ENCODE peak calls at places on chromosomes 4 and X, in five cellular contexts. One of them, this sample, is unnamed.

GRCh38 chrX:148498067-148498466 is 2.4 kb upstream of the AFF2 start:
- DNase-seq in Calu3: no peak
- DNase-seq in neural progenitor cell: no peak
- DNase-seq in cardiac fibroblast: no peak
- DNase-seq in endothelial cell: no peak
- DNase-seq in this sample: no peak

GRCh38 chrX:101617211-101618191 is at the start of gene ARMCX6:
- DNase-seq in endothelial cell: peak
- DNase-seq in Calu3: peak
- DNase-seq in neural progenitor cell: peak
- DNase-seq in cardiac fibroblast: peak
- DNase-seq in this sample: peak

GRCh38 chrX:143017272-143017671 is 8.5 kb upstream of the SPANXN4 start:
- DNase-seq in cardiac fibroblast: peak
- DNase-seq in Calu3: no peak
- DNase-seq in neural progenitor cell: no peak
- DNase-seq in endothelial cell: no peak
- DNase-seq in this sample: no peak

GRCh38 chr4:1356181-1356998 is 9.4 kb downstream of the UVSSA start:
- DNase-seq in endothelial cell: peak
- DNase-seq in neural progenitor cell: peak
- DNase-seq in Calu3: peak
- DNase-seq in cardiac fibroblast: peak
- DNase-seq in this sample: peak

GRCh38 chr4:150067859-150068258 is 10.4 kb upstream of the DCLK2 start:
- DNase-seq in endothelial cell: no peak
- DNase-seq in cardiac fibroblast: no peak
- DNase-seq in Calu3: no peak
- DNase-seq in neural progenitor cell: no peak
- DNase-seq in this sample: no peak

GRCh38 chrX:123736333-123736921 is 3.6 kb upstream of the THOC2 start:
- DNase-seq in cardiac fibroblast: no peak
- DNase-seq in neural progenitor cell: no peak
- DNase-seq in Calu3: no peak
- DNase-seq in endothelial cell: no peak
- DNase-seq in this sample: no peak

GRCh38 chr4:134024251-134024650 is 177.3 kb downstream of the PABPC4L start:
- DNase-seq in Calu3: peak
- DNase-seq in endothelial cell: peak
- DNase-seq in neural progenitor cell: peak
- DNase-seq in cardiac fibroblast: peak
- DNase-seq in this sample: no peak

GRCh38 chr4:3775011-3775410 is 8.8 kb downstream of the ADRA2C start:
- DNase-seq in endothelial cell: no peak
- DNase-seq in neural progenitor cell: no peak
- DNase-seq in Calu3: no peak
- DNase-seq in cardiac fibroblast: no peak
- DNase-seq in this sample: no peak

GRCh38 chrX:16436348-16437188 is 213.4 kb upstream of the S100G start:
- DNase-seq in endothelial cell: peak
- DNase-seq in neural progenitor cell: peak
- DNase-seq in Calu3: peak
- DNase-seq in cardiac fibroblast: peak
- DNase-seq in this sample: peak

GRCh38 chr4:36351082-36351666 is 69.8 kb downstream of the DTHD1 start:
- DNase-seq in Calu3: peak
- DNase-seq in neural progenitor cell: peak
- DNase-seq in endothelial cell: peak
- DNase-seq in cardiac fibroblast: peak
- DNase-seq in this sample: peak

GRCh38 chrX:8668797-8669196 is 63.1 kb downstream of the ANOS1 start:
- DNase-seq in Calu3: peak
- DNase-seq in neural progenitor cell: peak
- DNase-seq in cardiac fibroblast: no peak
- DNase-seq in endothelial cell: peak
- DNase-seq in this sample: no peak

GRCh38 chr4:8840006-8840793 is 31.4 kb downstream of the HMX1 start:
- DNase-seq in neural progenitor cell: no peak
- DNase-seq in endothelial cell: no peak
- DNase-seq in cardiac fibroblast: no peak
- DNase-seq in Calu3: no peak
- DNase-seq in this sample: no peak

GRCh38 chr4:85744950-85745349 is 270.0 kb downstream of the ARHGAP24 start:
- DNase-seq in cardiac fibroblast: no peak
- DNase-seq in Calu3: no peak
- DNase-seq in endothelial cell: no peak
- DNase-seq in neural progenitor cell: no peak
- DNase-seq in this sample: no peak

GRCh38 chrX:34918856-34919255 is 23.7 kb upstream of the FAM47B start:
- DNase-seq in cardiac fibroblast: peak
- DNase-seq in endothelial cell: peak
- DNase-seq in neural progenitor cell: peak
- DNase-seq in Calu3: peak
- DNase-seq in this sample: no peak

GRCh38 chr4:123597586-123597985 is 201.0 kb downstream of the SPRY1 start:
- DNase-seq in neural progenitor cell: no peak
- DNase-seq in Calu3: no peak
- DNase-seq in endothelial cell: no peak
- DNase-seq in cardiac fibroblast: peak
- DNase-seq in this sample: no peak

GRCh38 chrX:19824603-19825002 is 62.8 kb downstream of the SH3KBP1 start:
- DNase-seq in cardiac fibroblast: peak
- DNase-seq in Calu3: no peak
- DNase-seq in endothelial cell: no peak
- DNase-seq in neural progenitor cell: no peak
- DNase-seq in this sample: no peak

GRCh38 chr4:41822326-41822725 is 73.8 kb upstream of the PHOX2B start:
- DNase-seq in cardiac fibroblast: no peak
- DNase-seq in Calu3: no peak
- DNase-seq in endothelial cell: no peak
- DNase-seq in neural progenitor cell: no peak
- DNase-seq in this sample: no peak

GRCh38 chrX:77448170-77448569 is 981 bp downstream of the FGF16 start:
- DNase-seq in Calu3: no peak
- DNase-seq in neural progenitor cell: peak
- DNase-seq in endothelial cell: peak
- DNase-seq in cardiac fibroblast: no peak
- DNase-seq in this sample: no peak

GRCh38 chr4:8191136-8191747 is 7.8 kb upstream of the SH3TC1 start:
- DNase-seq in endothelial cell: no peak
- DNase-seq in cardiac fibroblast: peak
- DNase-seq in Calu3: peak
- DNase-seq in neural progenitor cell: no peak
- DNase-seq in this sample: peak

GRCh38 chr4:98151145-98151929 is 8.1 kb upstream of the STPG2 start:
- DNase-seq in neural progenitor cell: no peak
- DNase-seq in Calu3: no peak
- DNase-seq in cardiac fibroblast: no peak
- DNase-seq in endothelial cell: no peak
- DNase-seq in this sample: no peak

GRCh38 chr4:98148856-98149255 is 5.6 kb upstream of the STPG2 start:
- DNase-seq in endothelial cell: no peak
- DNase-seq in neural progenitor cell: no peak
- DNase-seq in Calu3: no peak
- DNase-seq in cardiac fibroblast: no peak
- DNase-seq in this sample: no peak

DNA sequence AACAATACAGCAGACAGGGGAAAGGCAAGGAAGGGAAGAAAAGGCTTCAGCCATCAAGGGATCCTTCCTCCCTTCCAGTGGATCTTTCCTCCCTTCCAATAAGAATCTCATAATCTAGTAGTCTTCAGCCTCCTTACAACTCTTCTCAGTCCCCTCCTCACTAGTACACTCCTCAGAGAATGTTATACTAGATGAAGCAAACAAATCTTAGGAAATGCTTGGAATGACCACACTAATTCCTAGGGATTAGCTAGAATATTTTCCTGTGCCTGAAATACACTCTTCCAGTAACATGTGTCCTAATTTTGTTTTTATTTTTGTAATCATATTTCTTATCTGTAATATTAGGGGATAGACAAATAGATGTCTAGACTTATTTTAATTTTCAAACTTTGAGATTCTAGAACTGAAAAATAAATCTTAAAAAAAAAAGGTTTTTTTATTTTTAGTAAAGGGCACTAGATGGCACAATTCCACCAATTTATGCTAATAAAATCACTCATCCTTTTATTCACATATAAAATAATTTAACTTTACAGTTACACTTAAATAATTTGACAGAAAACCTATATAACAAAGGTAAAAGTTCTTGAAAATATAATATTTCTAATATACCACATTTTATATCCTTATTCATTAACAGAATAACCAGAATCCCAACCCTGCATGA is 7.0 kb upstream of the STPG2 start:
- DNase-seq in endothelial cell: no peak
- DNase-seq in neural progenitor cell: no peak
- DNase-seq in cardiac fibroblast: peak
- DNase-seq in Calu3: no peak
- DNase-seq in this sample: no peak
- TF ChIP-seq CTCF in endothelial cell: peak
- TF ChIP-seq CTCF in neural progenitor cell: peak
- TF ChIP-seq CTCF in cardiac fibroblast: no peak
- TF ChIP-seq CTCF in Calu3: peak
- TF ChIP-seq CTCF in this sample: no peak

DNA sequence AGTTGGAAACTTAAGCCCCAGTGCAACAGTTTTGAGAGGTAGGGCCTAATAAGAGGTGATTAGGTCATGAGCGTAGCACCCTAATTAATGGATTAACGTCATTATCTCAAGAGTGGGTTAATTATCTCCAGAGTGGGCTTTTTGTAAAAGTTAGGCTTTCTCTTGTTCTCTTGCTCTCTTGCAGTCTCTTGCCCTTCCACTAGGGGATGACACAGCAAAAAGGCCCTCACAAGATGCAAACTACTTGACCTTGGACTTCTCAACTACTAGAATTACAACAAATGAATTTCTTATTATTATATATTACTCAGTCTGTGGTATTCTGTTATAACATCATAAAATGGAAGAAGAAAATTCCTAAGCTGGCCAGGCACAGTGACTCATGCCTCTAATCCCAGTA is 22.1 kb upstream of the NDST3 start:
- DNase-seq in neural progenitor cell: no peak
- DNase-seq in Calu3: no peak
- DNase-seq in endothelial cell: no peak
- DNase-seq in cardiac fibroblast: no peak
- DNase-seq in this sample: no peak
- TF ChIP-seq CTCF in neural progenitor cell: peak
- TF ChIP-seq CTCF in Calu3: no peak
- TF ChIP-seq CTCF in endothelial cell: peak
- TF ChIP-seq CTCF in cardiac fibroblast: peak
- TF ChIP-seq CTCF in this sample: peak

GRCh38 chrX:52265713-52266112 is 81.0 kb downstream of the MAGED4 start:
- DNase-seq in endothelial cell: no peak
- DNase-seq in neural progenitor cell: peak
- DNase-seq in Calu3: no peak
- DNase-seq in cardiac fibroblast: no peak
- DNase-seq in this sample: no peak

GRCh38 chrX:52270453-52271116 is 85.9 kb downstream of the MAGED4 start:
- DNase-seq in neural progenitor cell: no peak
- DNase-seq in endothelial cell: no peak
- DNase-seq in Calu3: no peak
- DNase-seq in cardiac fibroblast: no peak
- DNase-seq in this sample: no peak

GRCh38 chrX:52271212-52271611 is 86.5 kb downstream of the MAGED4 start:
- DNase-seq in Calu3: peak
- DNase-seq in endothelial cell: peak
- DNase-seq in neural progenitor cell: peak
- DNase-seq in cardiac fibroblast: peak
- DNase-seq in this sample: no peak
- TF ChIP-seq CTCF in Calu3: peak
- TF ChIP-seq CTCF in endothelial cell: no peak
- TF ChIP-seq CTCF in neural progenitor cell: peak
- TF ChIP-seq CTCF in cardiac fibroblast: peak
- TF ChIP-seq CTCF in this sample: peak

GRCh38 chrX:119948381-119948780 is 4.8 kb upstream of the NKAP start:
- DNase-seq in cardiac fibroblast: no peak
- DNase-seq in neural progenitor cell: no peak
- DNase-seq in endothelial cell: no peak
- DNase-seq in Calu3: no peak
- DNase-seq in this sample: no peak
- TF ChIP-seq CTCF in cardiac fibroblast: no peak
- TF ChIP-seq CTCF in neural progenitor cell: peak
- TF ChIP-seq CTCF in endothelial cell: no peak
- TF ChIP-seq CTCF in Calu3: no peak
- TF ChIP-seq CTCF in this sample: peak

DNA sequence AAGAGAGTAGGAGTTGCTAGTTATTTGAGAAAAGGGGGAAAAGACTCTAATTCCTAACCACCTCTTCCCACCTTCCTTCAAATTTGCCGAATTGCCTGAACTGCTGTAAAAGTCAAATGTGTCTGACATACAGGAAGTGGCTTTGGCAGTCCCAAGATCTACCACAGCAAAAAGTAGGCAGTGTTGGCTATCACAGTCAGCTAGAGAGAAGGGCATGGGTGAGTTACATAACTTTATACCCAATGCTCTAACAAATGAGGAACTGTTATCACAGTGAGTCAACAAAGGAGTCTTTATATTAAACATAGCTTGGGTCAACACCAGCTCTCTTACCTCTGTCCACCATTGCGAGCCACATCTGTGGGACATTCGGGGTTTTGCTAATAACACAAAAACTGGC is 2.4 kb upstream of the MBNL3 start:
- DNase-seq in neural progenitor cell: no peak
- DNase-seq in Calu3: peak
- DNase-seq in cardiac fibroblast: no peak
- DNase-seq in endothelial cell: no peak
- DNase-seq in this sample: no peak
- TF ChIP-seq CTCF in neural progenitor cell: no peak
- TF ChIP-seq CTCF in Calu3: no peak
- TF ChIP-seq CTCF in cardiac fibroblast: no peak
- TF ChIP-seq CTCF in endothelial cell: no peak
- TF ChIP-seq CTCF in this sample: no peak

This sample was measured in GM13977.